ENCODE peak calls at places on chromosomes 1 and 21, in four cellular contexts. One of them, this sample, is unnamed.

GRCh38 chr1:86765674-86766073 is 61.3 kb downstream of the SH3GLB1 start:
- DNase-seq in RWPE1: no peak
- DNase-seq in right lobe of liver: no peak
- DNase-seq in neural crest cell: no peak
- DNase-seq in this sample: no peak

GRCh38 chr1:176643536-176643935 is 180.6 kb downstream of the PAPPA2 start:
- DNase-seq in right lobe of liver: no peak
- DNase-seq in RWPE1: no peak
- DNase-seq in neural crest cell: no peak
- DNase-seq in this sample: no peak

GRCh38 chr1:174040387-174040786 is 18.2 kb upstream of the RC3H1 start:
- DNase-seq in right lobe of liver: no peak
- DNase-seq in neural crest cell: no peak
- DNase-seq in RWPE1: peak
- DNase-seq in this sample: no peak

GRCh38 chr1:93566227-93566626 is 115.4 kb downstream of the BCAR3 start:
- DNase-seq in RWPE1: no peak
- DNase-seq in right lobe of liver: no peak
- DNase-seq in neural crest cell: no peak
- DNase-seq in this sample: no peak

GRCh38 chr1:180919183-180919700 is 6.5 kb downstream of the KIAA1614 start:
- DNase-seq in right lobe of liver: no peak
- DNase-seq in RWPE1: no peak
- DNase-seq in neural crest cell: no peak
- DNase-seq in this sample: no peak

GRCh38 chr1:214859647-214860046 is 222.9 kb upstream of the KCNK2 start:
- DNase-seq in RWPE1: no peak
- DNase-seq in neural crest cell: no peak
- DNase-seq in right lobe of liver: no peak
- DNase-seq in this sample: no peak

GRCh38 chr1:228374711-228375577 is 31.7 kb downstream of the TRIM11 start:
- DNase-seq in right lobe of liver: peak
- DNase-seq in RWPE1: peak
- DNase-seq in neural crest cell: no peak
- DNase-seq in this sample: no peak

GRCh38 chr1:29498126-29499100 is 262.1 kb downstream of the PTPRU start:
- DNase-seq in neural crest cell: no peak
- DNase-seq in RWPE1: no peak
- DNase-seq in right lobe of liver: no peak
- DNase-seq in this sample: no peak

GRCh38 chr21:14736162-14736561 is 190.0 kb upstream of the SAMSN1 start:
- DNase-seq in neural crest cell: no peak
- DNase-seq in right lobe of liver: no peak
- DNase-seq in RWPE1: no peak
- DNase-seq in this sample: no peak

GRCh38 chr1:212284744-212285684 is at the start of gene PPP2R5A:
- DNase-seq in RWPE1: peak
- DNase-seq in right lobe of liver: peak
- DNase-seq in neural crest cell: peak
- DNase-seq in this sample: peak
- TF ChIP-seq CTCF in RWPE1: peak
- TF ChIP-seq CTCF in right lobe of liver: peak
- TF ChIP-seq CTCF in neural crest cell: peak
- TF ChIP-seq CTCF in this sample: no peak

GRCh38 chr1:205259361-205259832 is 31.7 kb downstream of the TMCC2 start:
- DNase-seq in RWPE1: no peak
- DNase-seq in right lobe of liver: no peak
- DNase-seq in neural crest cell: no peak
- DNase-seq in this sample: no peak

GRCh38 chr1:205255941-205256780 is 28.4 kb downstream of the TMCC2 start:
- DNase-seq in right lobe of liver: peak
- DNase-seq in RWPE1: peak
- DNase-seq in neural crest cell: peak
- DNase-seq in this sample: peak

GRCh38 chr1:205258313-205259176 is 30.8 kb downstream of the TMCC2 start:
- DNase-seq in RWPE1: peak
- DNase-seq in right lobe of liver: no peak
- DNase-seq in neural crest cell: no peak
- DNase-seq in this sample: no peak

GRCh38 chr1:205256956-205257615 is 29.3 kb downstream of the TMCC2 start:
- DNase-seq in neural crest cell: no peak
- DNase-seq in right lobe of liver: no peak
- DNase-seq in RWPE1: no peak
- DNase-seq in this sample: no peak

GRCh38 chr1:205257735-205258134 is 30.0 kb downstream of the TMCC2 start:
- DNase-seq in RWPE1: no peak
- DNase-seq in neural crest cell: no peak
- DNase-seq in right lobe of liver: no peak
- DNase-seq in this sample: no peak
- TF ChIP-seq CTCF in RWPE1: no peak
- TF ChIP-seq CTCF in neural crest cell: no peak
- TF ChIP-seq CTCF in right lobe of liver: no peak
- TF ChIP-seq CTCF in this sample: no peak

GRCh38 chr1:41475859-41476567 is 8.5 kb downstream of the EDN2 start:
- DNase-seq in neural crest cell: no peak
- DNase-seq in RWPE1: no peak
- DNase-seq in right lobe of liver: no peak
- DNase-seq in this sample: no peak
- TF ChIP-seq CTCF in neural crest cell: peak
- TF ChIP-seq CTCF in RWPE1: no peak
- TF ChIP-seq CTCF in right lobe of liver: no peak
- TF ChIP-seq CTCF in this sample: no peak

GRCh38 chr1:54122992-54123391 is 29.8 kb downstream of the CDCP2 start:
- DNase-seq in right lobe of liver: no peak
- DNase-seq in RWPE1: no peak
- DNase-seq in neural crest cell: no peak
- DNase-seq in this sample: no peak

GRCh38 chr1:54121482-54122130 is 31.2 kb downstream of the CDCP2 start:
- DNase-seq in RWPE1: peak
- DNase-seq in right lobe of liver: peak
- DNase-seq in neural crest cell: peak
- DNase-seq in this sample: peak

GRCh38 chr1:54120698-54121481 is 31.9 kb downstream of the CDCP2 start:
- DNase-seq in right lobe of liver: no peak
- DNase-seq in RWPE1: no peak
- DNase-seq in neural crest cell: no peak
- DNase-seq in this sample: no peak

GRCh38 chr1:54120018-54120697 is 32.6 kb downstream of the CDCP2 start:
- DNase-seq in right lobe of liver: no peak
- DNase-seq in RWPE1: no peak
- DNase-seq in neural crest cell: no peak
- DNase-seq in this sample: no peak

GRCh38 chr1:54122131-54122751 is 30.6 kb downstream of the CDCP2 start:
- DNase-seq in right lobe of liver: no peak
- DNase-seq in RWPE1: no peak
- DNase-seq in neural crest cell: no peak
- DNase-seq in this sample: peak
- TF ChIP-seq CTCF in right lobe of liver: no peak
- TF ChIP-seq CTCF in RWPE1: no peak
- TF ChIP-seq CTCF in neural crest cell: no peak
- TF ChIP-seq CTCF in this sample: no peak

GRCh38 chr21:25362375-25363267 is 244.7 kb downstream of the MRPL39 start:
- DNase-seq in RWPE1: no peak
- DNase-seq in right lobe of liver: no peak
- DNase-seq in neural crest cell: no peak
- DNase-seq in this sample: no peak

GRCh38 chr21:25361097-25361496 is 246.2 kb downstream of the MRPL39 start:
- DNase-seq in RWPE1: no peak
- DNase-seq in neural crest cell: no peak
- DNase-seq in right lobe of liver: no peak
- DNase-seq in this sample: no peak

GRCh38 chr21:25361765-25362164 is 245.5 kb downstream of the MRPL39 start:
- DNase-seq in neural crest cell: no peak
- DNase-seq in RWPE1: no peak
- DNase-seq in right lobe of liver: no peak
- DNase-seq in this sample: no peak

GRCh38 chr21:25359724-25360123 is 247.6 kb downstream of the MRPL39 start:
- DNase-seq in RWPE1: no peak
- DNase-seq in neural crest cell: no peak
- DNase-seq in right lobe of liver: no peak
- DNase-seq in this sample: no peak

GRCh38 chr21:25360593-25360992 is 246.7 kb downstream of the MRPL39 start:
- DNase-seq in neural crest cell: no peak
- DNase-seq in RWPE1: no peak
- DNase-seq in right lobe of liver: no peak
- DNase-seq in this sample: no peak
- TF ChIP-seq CTCF in neural crest cell: no peak
- TF ChIP-seq CTCF in RWPE1: no peak
- TF ChIP-seq CTCF in right lobe of liver: no peak
- TF ChIP-seq CTCF in this sample: no peak

GRCh38 chr1:216726435-216726834 is 3.2 kb upstream of the ESRRG start:
- DNase-seq in right lobe of liver: no peak
- DNase-seq in neural crest cell: no peak
- DNase-seq in RWPE1: no peak
- DNase-seq in this sample: no peak
- TF ChIP-seq CTCF in right lobe of liver: no peak
- TF ChIP-seq CTCF in neural crest cell: peak
- TF ChIP-seq CTCF in RWPE1: no peak
- TF ChIP-seq CTCF in this sample: no peak

GRCh38 chr1:85313888-85314696 is 37.7 kb upstream of the BCL10 start:
- DNase-seq in RWPE1: peak
- DNase-seq in neural crest cell: no peak
- DNase-seq in right lobe of liver: no peak
- DNase-seq in this sample: no peak

GRCh38 chr1:85316324-85316723 is 39.9 kb upstream of the BCL10 start:
- DNase-seq in neural crest cell: no peak
- DNase-seq in RWPE1: no peak
- DNase-seq in right lobe of liver: no peak
- DNase-seq in this sample: no peak

GRCh38 chr1:85317580-85317979 is 41.1 kb upstream of the BCL10 start:
- DNase-seq in right lobe of liver: no peak
- DNase-seq in neural crest cell: no peak
- DNase-seq in RWPE1: no peak
- DNase-seq in this sample: no peak

GRCh38 chr1:85315789-85316188 is 39.4 kb upstream of the BCL10 start:
- DNase-seq in RWPE1: no peak
- DNase-seq in right lobe of liver: no peak
- DNase-seq in neural crest cell: no peak
- DNase-seq in this sample: no peak

DNA sequence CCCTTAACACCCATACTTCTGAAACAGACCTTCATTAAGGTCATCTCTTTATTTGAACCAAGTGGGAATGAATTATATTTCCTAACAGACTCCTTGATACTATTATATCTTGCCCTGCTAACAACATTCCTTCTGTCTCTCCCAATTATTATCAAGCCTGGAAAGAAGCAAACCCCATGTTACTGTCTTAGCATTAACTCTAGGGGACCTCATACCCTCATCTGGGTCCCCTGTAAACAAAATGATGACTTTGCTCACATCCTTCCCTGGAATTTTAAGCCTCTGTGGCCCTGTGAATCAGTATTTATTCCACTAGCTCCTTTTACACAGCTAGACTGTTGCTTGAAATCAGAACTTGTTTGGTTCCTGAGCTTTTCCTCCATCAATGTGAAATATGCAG is 38.3 kb upstream of the BCL10 start:
- DNase-seq in right lobe of liver: no peak
- DNase-seq in RWPE1: no peak
- DNase-seq in neural crest cell: no peak
- DNase-seq in this sample: no peak
- TF ChIP-seq CTCF in right lobe of liver: no peak
- TF ChIP-seq CTCF in RWPE1: no peak
- TF ChIP-seq CTCF in neural crest cell: no peak
- TF ChIP-seq CTCF in this sample: no peak

DNA sequence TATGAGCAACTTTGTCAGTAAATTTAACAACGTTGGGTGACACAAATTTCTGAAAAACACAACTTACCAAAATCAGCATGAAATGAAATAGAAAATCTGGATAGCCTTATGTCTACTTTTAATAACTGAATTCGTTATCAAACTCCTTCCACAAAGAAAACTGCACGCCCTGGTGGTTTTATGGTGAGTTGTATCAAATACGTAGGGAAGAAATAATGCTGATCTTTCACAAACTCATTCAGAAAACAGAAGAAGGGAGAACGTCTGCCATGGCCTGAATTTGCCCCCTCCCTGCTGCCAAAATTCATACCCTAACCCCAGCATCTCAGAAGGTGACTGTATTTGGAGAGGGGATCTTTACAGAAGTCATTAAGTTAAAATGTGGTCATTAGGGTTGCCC is 50.0 kb upstream of the COL18A1 start:
- DNase-seq in right lobe of liver: no peak
- DNase-seq in RWPE1: no peak
- DNase-seq in neural crest cell: no peak
- DNase-seq in this sample: no peak
- TF ChIP-seq CTCF in right lobe of liver: no peak
- TF ChIP-seq CTCF in RWPE1: no peak
- TF ChIP-seq CTCF in neural crest cell: no peak
- TF ChIP-seq CTCF in this sample: no peak